ENCODE peak calls at places on chromosomes 6 and 20, in ten cellular contexts. N, E, T, L, K, X, O, V, C and J are unnamed samples.
A peak's percentile ranks its signal among the peaks of the same experiment; 100 is the strongest.

GRCh38 chr20:38129893-38130609 is 35.0 kb downstream of the TGM2 start:
- DNase-seq in N (no peak), E (no peak), T (no peak), L (no peak), K (no peak), X (no peak), O (no peak), V (no peak), C (no peak), J (no peak)

GRCh38 chr6:41427642-41428401 is 92.4 kb downstream of the NCR2 start:
- DNase-seq in N (peak; percentile 64), E (no peak), T (no peak), L (no peak), K (peak; percentile 32), X (peak; percentile 25), O (no peak), V (peak; percentile 23), C (peak; percentile 41), J (no peak)

GRCh38 chr20:63618291-63618980 is 8.5 kb downstream of the GMEB2 start:
- DNase-seq in N (no peak), E (no peak), T (no peak), L (no peak), K (no peak), X (no peak), O (no peak), V (no peak), C (no peak), J (no peak)

GRCh38 chr6:85323435-85324040 is 126.3 kb upstream of the NT5E start:
- DNase-seq in N (peak; percentile 45), E (peak; percentile 45), T (peak; percentile 62), L (peak; percentile 24), K (peak; percentile 45), X (peak; percentile 86), O (peak; percentile 42), V (peak; percentile 85), C (peak; percentile 74), J (peak; percentile 80)

GRCh38 chr6:75244063-75244575 is 518 bp upstream of the COX7A2 start:
- DNase-seq in N (no peak), E (no peak), T (peak; percentile 9), L (peak; percentile 2), K (no peak), X (peak; percentile 5), O (no peak), V (no peak), C (no peak), J (no peak)

GRCh38 chr6:55818482-55818881 is 56.9 kb downstream of the BMP5 start:
- DNase-seq in N (no peak), E (no peak), T (peak; percentile 24), L (no peak), K (no peak), X (peak; percentile 59), O (no peak), V (no peak), C (no peak), J (no peak)

GRCh38 chr20:36644713-36645109 is 1.3 kb downstream of the SLA2 start:
- DNase-seq in N (no peak), E (peak; percentile 54), T (no peak), L (no peak), K (no peak), X (no peak), O (no peak), V (no peak), C (no peak), J (no peak)

GRCh38 chr6:136166815-136167214 is 83.3 kb downstream of the MTFR2 start:
- DNase-seq in N (no peak), E (no peak), T (no peak), L (no peak), K (no peak), X (no peak), O (no peak), V (no peak), C (no peak), J (no peak)

GRCh38 chr6:23589811-23590210 is 536.2 kb upstream of the NRSN1 start:
- DNase-seq in N (no peak), E (no peak), T (no peak), L (no peak), K (no peak), X (no peak), O (no peak), V (no peak), C (no peak), J (no peak)

GRCh38 chr6:4420160-4420865 is 284.9 kb upstream of the ECI2 start:
- DNase-seq in N (no peak), E (no peak), T (no peak), L (no peak), K (no peak), X (no peak), O (no peak), V (no peak), C (no peak), J (no peak)

GRCh38 chr20:45890077-45890996 is 671 bp downstream of the NEURL2 start:
- DNase-seq in N (peak; percentile 84), E (peak; percentile 40), T (peak; percentile 54), L (peak; percentile 91), K (peak; percentile 59), X (peak; percentile 72), O (no peak), V (peak; percentile 87), C (peak; percentile 73), J (peak; percentile 66)

GRCh38 chr6:23350752-23351453 is 775.1 kb upstream of the NRSN1 start:
- DNase-seq in N (no peak), E (no peak), T (no peak), L (no peak), K (no peak), X (peak; percentile 78), O (no peak), V (no peak), C (peak; percentile 5), J (no peak)

GRCh38 chr20:10093087-10093591 is 58.4 kb downstream of the ANKEF1 start:
- DNase-seq in N (no peak), E (no peak), T (peak; percentile 65), L (peak; percentile 7), K (peak; percentile 79), X (peak; percentile 89), O (no peak), V (no peak), C (peak; percentile 88), J (peak; percentile 71)

GRCh38 chr6:170371091-170371490 is 64.5 kb downstream of the FAM120B start:
- DNase-seq in N (no peak), E (no peak), T (no peak), L (peak; percentile 19), K (no peak), X (no peak), O (no peak), V (no peak), C (no peak), J (no peak)

GRCh38 chr20:51093240-51093763 is 70.4 kb upstream of the KCNG1 start:
- DNase-seq in N (no peak), E (no peak), T (no peak), L (no peak), K (no peak), X (no peak), O (no peak), V (no peak), C (no peak), J (no peak)

GRCh38 chr6:161264181-161264580 is 9.7 kb downstream of the AGPAT4 start:
- DNase-seq in N (no peak), E (no peak), T (no peak), L (no peak), K (no peak), X (no peak), O (no peak), V (no peak), C (no peak), J (no peak)

GRCh38 chr6:30942338-30943060 is 1.7 kb downstream of the MUCL3 start:
- DNase-seq in N (peak; percentile 70), E (no peak), T (peak; percentile 86), L (peak; percentile 94), K (peak; percentile 90), X (peak; percentile 89), O (peak; percentile 39), V (peak; percentile 64), C (peak; percentile 95), J (peak; percentile 87)

GRCh38 chr20:6029538-6029937 is 24.3 kb downstream of the LRRN4 start:
- DNase-seq in N (no peak), E (no peak), T (peak; percentile 62), L (no peak), K (no peak), X (peak; percentile 24), O (no peak), V (no peak), C (no peak), J (no peak)

GRCh38 chr20:16528078-16528477 is 45.2 kb downstream of the KIF16B start:
- DNase-seq in N (peak; percentile 47), E (no peak), T (peak; percentile 96), L (peak; percentile 26), K (peak; percentile 97), X (peak; percentile 98), O (peak; percentile 89), V (no peak), C (peak; percentile 53), J (peak; percentile 96)

GRCh38 chr6:165735065-165735464 is 72.0 kb upstream of the PDE10A start:
- DNase-seq in N (no peak), E (no peak), T (no peak), L (no peak), K (no peak), X (no peak), O (no peak), V (no peak), C (no peak), J (no peak)

GRCh38 chr20:49318430-49319203 is 40.8 kb upstream of the ZNFX1 start:
- DNase-seq in N (no peak), E (peak; percentile 18), T (no peak), L (no peak), K (no peak), X (peak; percentile 12), O (no peak), V (no peak), C (no peak), J (no peak)

GRCh38 chr6:17820055-17820454 is 113.3 kb upstream of the NUP153 start:
- DNase-seq in N (no peak), E (no peak), T (no peak), L (no peak), K (no peak), X (peak; percentile 1), O (no peak), V (no peak), C (no peak), J (peak; percentile 54)

GRCh38 chr6:3894535-3895302 is 45.5 kb downstream of the FAM50B start:
- DNase-seq in N (no peak), E (no peak), T (no peak), L (no peak), K (no peak), X (no peak), O (no peak), V (no peak), C (no peak), J (no peak)

GRCh38 chr6:21811484-21811883 is 217.9 kb downstream of the SOX4 start:
- DNase-seq in N (no peak), E (no peak), T (no peak), L (no peak), K (no peak), X (no peak), O (no peak), V (no peak), C (no peak), J (no peak)

GRCh38 chr6:134397674-134398073 is 79.8 kb upstream of the SGK1 start:
- DNase-seq in N (no peak), E (no peak), T (no peak), L (no peak), K (no peak), X (no peak), O (no peak), V (no peak), C (no peak), J (no peak)

GRCh38 chr6:151239603-151240035 is at the start of gene AKAP12:
- DNase-seq in N (peak; percentile 31), E (no peak), T (peak; percentile 21), L (peak; percentile 56), K (no peak), X (peak; percentile 15), O (no peak), V (peak; percentile 32), C (no peak), J (peak; percentile 28)

GRCh38 chr6:84769247-84769646 is 4.8 kb upstream of the TBX18 start:
- DNase-seq in N (no peak), E (no peak), T (no peak), L (no peak), K (no peak), X (no peak), O (no peak), V (no peak), C (no peak), J (peak; percentile 48)

GRCh38 chr6:130943738-130944137 is 116.5 kb downstream of the SMLR1 start:
- DNase-seq in N (no peak), E (no peak), T (no peak), L (no peak), K (no peak), X (no peak), O (no peak), V (no peak), C (no peak), J (no peak)